ENCODE peak calls at places on chromosomes 5 and 9, in eight cellular contexts. Z, L, V, A, Y, C, B and I are unnamed samples.

GRCh38 chr5:14143843-14144585 is 872 bp downstream of the TRIO start:
- DNase-seq in Y (peak), V (peak), Z (no peak), L (no peak), A (peak), C (no peak), B (peak), I (no peak)

GRCh38 chr5:83924171-83924570 is 203.5 kb upstream of the HAPLN1 start:
- DNase-seq in A (no peak), L (no peak), Y (no peak), V (no peak), C (peak), Z (peak), B (no peak), I (no peak)

GRCh38 chr5:58044166-58044565 is 415.7 kb downstream of the PLK2 start:
- DNase-seq in Y (no peak), A (no peak), B (no peak), L (no peak), V (no peak), C (no peak), Z (no peak), I (no peak)

GRCh38 chr9:16721972-16722371 is 148.5 kb downstream of the BNC2 start:
- DNase-seq in B (no peak), A (no peak), Z (peak), L (no peak), C (peak), Y (no peak), V (no peak), I (no peak)

GRCh38 chr5:179223961-179224360 is 121.3 kb downstream of the ADAMTS2 start:
- DNase-seq in Y (no peak), Z (no peak), L (no peak), B (no peak), A (no peak), V (no peak), C (no peak), I (no peak)

GRCh38 chr9:34124923-34125322 is 1.6 kb downstream of the DCAF12 start:
- DNase-seq in L (no peak), V (no peak), Z (peak), Y (no peak), B (no peak), A (no peak), C (peak), I (no peak)

GRCh38 chr9:4491621-4491975 is 1.3 kb downstream of the SLC1A1 start:
- DNase-seq in V (no peak), Z (no peak), C (no peak), A (peak), L (no peak), Y (no peak), B (no peak), I (no peak)

GRCh38 chr5:139058121-139058520 is 140.0 kb downstream of the SIL1 start:
- DNase-seq in C (peak), Z (peak), L (no peak), B (no peak), A (no peak), V (no peak), Y (no peak), I (no peak)

GRCh38 chr9:2559212-2560152 is 62.1 kb upstream of the VLDLR start:
- DNase-seq in L (no peak), C (peak), V (no peak), A (peak), Z (peak), Y (peak), B (peak), I (no peak)

GRCh38 chr5:77616920-77617319 is 21.6 kb downstream of the OTP start:
- DNase-seq in B (no peak), C (no peak), Z (no peak), Y (no peak), V (no peak), A (no peak), L (no peak), I (no peak)

GRCh38 chr5:13987843-13988464 is 43.5 kb upstream of the DNAH5 start:
- DNase-seq in L (no peak), B (peak), Y (no peak), C (peak), Z (peak), V (peak), A (peak), I (no peak)

GRCh38 chr9:113589890-113590289 is 126.4 kb downstream of the RGS3 start:
- DNase-seq in Z (peak), V (no peak), L (no peak), A (no peak), C (peak), B (no peak), Y (no peak), I (no peak)

GRCh38 chr9:6680797-6681146 is 35.2 kb upstream of the GLDC start:
- DNase-seq in Y (no peak), L (no peak), A (no peak), C (peak), B (peak), Z (peak), V (no peak), I (peak)

GRCh38 chr5:150538007-150538917 is 30.3 kb downstream of the NDST1 start:
- DNase-seq in Y (no peak), A (no peak), V (no peak), Z (peak), L (no peak), B (no peak), C (peak), I (no peak)

GRCh38 chr9:121736147-121736721 is 84.8 kb downstream of the DAB2IP start:
- DNase-seq in V (peak), A (peak), B (no peak), C (peak), L (no peak), Y (no peak), Z (peak), I (peak)

GRCh38 chr5:9173281-9174048 is 372.4 kb downstream of the SEMA5A start:
- DNase-seq in V (no peak), Z (peak), L (no peak), B (no peak), A (no peak), C (peak), Y (no peak), I (peak)

GRCh38 chr9:87119328-87119881 is 172.1 kb upstream of the GAS1 start:
- DNase-seq in C (peak), L (no peak), Y (no peak), B (peak), V (no peak), Z (peak), A (no peak), I (no peak)

GRCh38 chr5:168798065-168799023 is 219.2 kb upstream of the PANK3 start:
- DNase-seq in V (no peak), B (no peak), Y (no peak), L (no peak), Z (no peak), C (no peak), A (no peak), I (no peak)

GRCh38 chr5:64457846-64458245 is 48.0 kb upstream of the RGS7BP start:
- DNase-seq in B (no peak), Z (no peak), V (no peak), C (no peak), L (no peak), Y (no peak), A (no peak), I (no peak)

GRCh38 chr5:15501057-15501791 is 1.2 kb downstream of the FBXL7 start:
- DNase-seq in L (no peak), V (peak), A (peak), C (peak), Y (peak), B (peak), Z (peak), I (peak)

GRCh38 chr5:13027886-13028285 is 916.6 kb downstream of the DNAH5 start:
- DNase-seq in L (no peak), Y (no peak), Z (no peak), V (no peak), B (no peak), A (no peak), C (no peak), I (no peak)

GRCh38 chr9:125888220-125888619 is 141.0 kb downstream of the PBX3 start:
- DNase-seq in L (no peak), B (no peak), Y (no peak), C (no peak), V (no peak), A (no peak), Z (no peak), I (no peak)

GRCh38 chr5:119386945-119387344 is 31.1 kb downstream of the TNFAIP8 start:
- DNase-seq in L (no peak), A (no peak), Y (no peak), Z (peak), V (no peak), C (peak), B (no peak), I (no peak)

GRCh38 chr5:160369990-160370712 is at the start of gene C1QTNF2:
- DNase-seq in Y (peak), B (peak), C (peak), L (no peak), Z (peak), V (peak), A (peak), I (no peak)

GRCh38 chr5:107669543-107670027 is 1.2 kb downstream of the EFNA5 start:
- DNase-seq in B (peak), Z (peak), C (peak), Y (no peak), V (peak), A (peak), L (no peak), I (no peak)

GRCh38 chr5:141960018-141960417 is 2.0 kb upstream of the PCDH12 start:
- DNase-seq in V (no peak), C (no peak), L (no peak), Y (no peak), Z (no peak), A (no peak), B (peak), I (no peak)

GRCh38 chr5:111347021-111347420 is 122.8 kb downstream of the CAMK4 start:
- DNase-seq in C (no peak), L (no peak), A (no peak), B (no peak), V (no peak), Y (no peak), Z (no peak), I (no peak)

GRCh38 chr9:78443946-78444345 is 147.0 kb downstream of the PSAT1 start:
- DNase-seq in L (no peak), V (no peak), Z (no peak), C (no peak), B (no peak), A (no peak), Y (no peak), I (no peak)

GRCh38 chr9:127193483-127193882 is 71.0 kb upstream of the ANGPTL2 start:
- DNase-seq in L (no peak), Z (no peak), V (no peak), Y (no peak), A (no peak), C (no peak), B (no peak), I (no peak)

GRCh38 chr9:122347348-122348287 is 23.2 kb upstream of the PTGS1 start:
- DNase-seq in V (no peak), Z (no peak), B (no peak), C (peak), L (no peak), A (no peak), Y (no peak), I (no peak)

GRCh38 chr5:139389701-139390638 is at the start of gene MZB1:
- DNase-seq in B (no peak), Z (no peak), C (no peak), L (no peak), Y (no peak), A (no peak), V (no peak), I (no peak)

GRCh38 chr9:121009657-121010056 is 40.4 kb downstream of the C5 start:
- DNase-seq in C (no peak), L (no peak), Z (no peak), B (no peak), Y (no peak), V (no peak), A (no peak), I (no peak)

GRCh38 chr9:135136481-135136880 is 49.0 kb downstream of the OLFM1 start:
- DNase-seq in Y (no peak), Z (no peak), A (no peak), B (peak), L (no peak), C (no peak), V (no peak), I (no peak)

GRCh38 chr9:99118782-99119466 is 14.0 kb downstream of the TGFBR1 start:
- DNase-seq in Z (no peak), B (no peak), Y (no peak), C (no peak), L (no peak), V (no peak), A (no peak), I (no peak)

GRCh38 chr9:84357235-84357634 is 16.7 kb upstream of the SLC28A3 start:
- DNase-seq in B (no peak), V (no peak), L (no peak), Z (peak), Y (no peak), A (no peak), C (peak), I (no peak)

GRCh38 chr5:174667526-174667925 is 56.9 kb upstream of the MSX2 start:
- DNase-seq in L (no peak), Z (no peak), C (no peak), V (no peak), B (no peak), Y (no peak), A (no peak), I (no peak)

GRCh38 chr9:103183569-103184191 is 188.5 kb downstream of the CYLC2 start:
- DNase-seq in A (no peak), C (no peak), V (no peak), L (no peak), B (peak), Z (no peak), Y (no peak), I (no peak)

DNA sequence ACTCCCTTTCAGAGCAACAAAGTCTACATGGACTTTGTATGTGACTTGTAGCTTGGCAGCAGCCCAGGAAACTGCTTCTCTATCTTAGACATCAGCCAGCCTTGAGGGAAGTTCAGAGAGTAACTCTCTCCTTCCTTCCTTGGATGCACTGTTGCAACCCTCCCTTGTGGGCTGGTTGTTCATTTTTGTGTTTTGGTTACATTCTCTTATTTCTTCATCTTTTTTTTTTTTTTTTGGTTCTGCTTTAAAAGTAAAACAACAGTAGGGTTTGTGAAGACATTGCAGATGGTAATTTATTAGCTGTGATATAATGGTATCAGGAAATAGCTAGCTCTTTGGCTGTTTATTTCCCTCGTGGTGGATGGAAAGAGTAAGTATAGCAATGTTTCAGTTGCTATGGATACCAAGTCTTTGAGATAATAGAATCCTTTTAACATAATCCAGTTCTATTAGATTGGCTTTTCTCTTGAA is 97.9 kb upstream of the MAMDC2 start:
- DNase-seq in Y (no peak), L (no peak), C (peak), Z (peak), A (no peak), V (no peak), B (no peak), I (no peak)
- TF ChIP-seq CTCF in Y (no peak), L (no peak), C (no peak), Z (no peak), A (no peak), V (no peak), B (no peak), I (no peak)

GRCh38 chr5:73780297-73781080 is 154.5 kb downstream of the ARHGEF28 start:
- DNase-seq in V (no peak), L (no peak), C (peak), B (no peak), Y (no peak), A (no peak), Z (no peak), I (no peak)
- TF ChIP-seq CTCF in V (no peak), L (no peak), C (peak), B (no peak), Y (no peak), A (no peak), Z (no peak), I (no peak)

GRCh38 chr9:93137362-93137761 is 3.3 kb upstream of the NINJ1 start:
- DNase-seq in B (no peak), L (no peak), Y (no peak), A (no peak), Z (no peak), C (no peak), V (no peak), I (no peak)

GRCh38 chr9:93134740-93135444 is 841 bp upstream of the NINJ1 start:
- DNase-seq in V (no peak), B (no peak), L (no peak), A (no peak), Y (no peak), C (no peak), Z (no peak), I (no peak)

GRCh38 chr9:93138171-93138764 is 4.2 kb upstream of the NINJ1 start:
- DNase-seq in Z (no peak), V (no peak), B (no peak), C (no peak), Y (no peak), A (no peak), L (no peak), I (no peak)

GRCh38 chr9:93136011-93136440 is 2.0 kb upstream of the NINJ1 start:
- DNase-seq in C (peak), Y (no peak), V (no peak), Z (peak), A (no peak), L (no peak), B (no peak), I (no peak)

DNA sequence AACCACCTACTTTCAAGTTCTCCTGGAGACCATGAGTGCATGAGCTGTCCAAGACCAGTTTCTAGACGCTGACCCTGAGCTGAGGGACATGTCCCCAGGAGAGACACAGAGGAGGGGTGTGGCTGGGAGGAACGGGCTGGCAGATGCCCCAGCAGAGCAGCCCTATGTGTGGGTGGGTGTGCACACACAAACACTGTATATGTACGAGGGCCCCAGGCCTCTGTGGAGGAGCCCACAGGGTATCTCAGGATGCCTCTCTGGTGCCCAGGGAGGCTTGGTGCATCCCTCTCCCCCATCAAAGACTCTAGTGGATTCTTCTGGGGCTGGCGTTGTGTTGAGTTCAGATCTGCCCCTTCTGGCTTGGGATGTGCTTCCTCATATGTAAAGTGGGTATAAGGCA is 2.6 kb upstream of the NINJ1 start:
- DNase-seq in Z (no peak), C (no peak), B (no peak), Y (no peak), V (no peak), A (no peak), L (no peak), I (no peak)
- TF ChIP-seq CTCF in Z (no peak), C (no peak), B (no peak), Y (no peak), V (no peak), A (no peak), L (no peak), I (no peak)

DNA sequence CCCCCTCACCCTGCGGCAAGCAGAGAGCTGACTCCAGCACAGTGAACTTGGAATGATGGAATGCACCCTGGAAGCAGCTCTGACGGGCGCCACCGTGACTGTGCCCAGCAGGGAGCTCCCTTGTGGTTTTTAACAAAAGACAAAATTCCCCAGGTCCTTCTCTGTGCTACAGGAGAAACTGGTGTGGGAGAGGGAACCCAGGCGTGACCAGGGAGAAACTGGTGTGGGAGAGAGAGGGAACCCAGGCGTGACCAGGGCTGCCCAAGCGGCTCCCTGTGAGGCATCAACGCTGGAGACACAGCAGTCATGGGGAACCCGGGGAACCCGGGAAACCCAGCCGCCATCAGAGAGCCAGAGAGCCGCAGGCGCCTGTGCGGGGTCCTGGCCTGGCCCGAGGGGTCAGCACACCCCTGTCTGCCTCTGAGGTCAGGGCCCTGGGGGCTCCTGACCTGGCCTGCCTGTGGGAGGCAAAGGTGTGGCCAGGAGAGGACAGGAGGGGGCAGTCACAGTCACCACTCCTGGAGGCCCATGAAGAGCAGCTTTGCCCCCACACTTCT is 3.1 kb upstream of the AHRR start:
- DNase-seq in A (no peak), Y (no peak), Z (peak), C (peak), L (no peak), B (no peak), V (no peak), I (no peak)
- TF ChIP-seq CTCF in A (no peak), Y (no peak), Z (no peak), C (peak), L (no peak), B (no peak), V (no peak), I (no peak)

GRCh38 chr5:112372543-112372942 is 46.5 kb downstream of the EPB41L4A start:
- DNase-seq in C (peak), L (no peak), A (no peak), V (no peak), Z (no peak), B (no peak), Y (no peak), I (no peak)
- TF ChIP-seq CTCF in C (no peak), L (no peak), A (no peak), V (no peak), Z (no peak), B (no peak), Y (no peak), I (no peak)

DNA sequence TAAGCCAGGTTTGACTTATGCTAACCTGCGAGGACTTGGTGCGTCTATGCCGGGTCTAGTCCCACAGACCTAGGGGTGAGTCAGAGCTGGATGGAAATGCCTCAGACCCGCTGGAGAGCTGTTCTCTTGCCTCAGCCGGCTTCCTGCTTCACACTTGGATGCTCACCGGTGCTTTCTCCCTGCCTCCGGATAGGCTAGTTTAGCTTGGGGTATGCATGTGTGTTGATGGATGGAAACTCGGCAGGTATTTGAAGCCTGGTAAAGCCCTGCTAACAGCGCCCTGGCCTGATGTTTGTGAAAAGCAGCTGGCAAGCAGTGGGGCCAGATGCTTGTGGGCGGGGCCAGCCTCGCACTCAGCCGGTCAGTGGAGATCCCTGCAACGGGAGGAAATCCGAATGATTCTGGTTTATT is 29.3 kb downstream of the PRRC2B start:
- DNase-seq in Y (peak), V (no peak), A (peak), C (peak), B (peak), L (no peak), Z (peak), I (no peak)
- TF ChIP-seq CTCF in Y (no peak), V (no peak), A (no peak), C (no peak), B (no peak), L (no peak), Z (no peak), I (no peak)

GRCh38 chr5:45604092-45604491 is 92.1 kb downstream of the HCN1 start:
- DNase-seq in Y (no peak), A (no peak), L (no peak), Z (no peak), V (no peak), C (no peak), B (no peak), I (no peak)
- TF ChIP-seq CTCF in Y (no peak), A (no peak), L (no peak), Z (no peak), V (no peak), C (no peak), B (no peak), I (no peak)